ENCODE peak calls at places on chromosomes 2 and 18, in six cellular contexts. T, M, E, K, Q and C are unnamed samples.
A peak's percentile ranks its signal among the peaks of the same experiment; 100 is the strongest.

GRCh38 chr2:186125156-186125555 is 360.9 kb upstream of the ZC3H15 start:
- DNase-seq in T (no peak), M (no peak), E (no peak), K (no peak), Q (no peak), C (no peak)

GRCh38 chr2:232008907-232009638 is 47.6 kb downstream of the DIS3L2 start:
- DNase-seq in T (no peak), M (no peak), E (no peak), K (no peak), Q (no peak), C (no peak)

GRCh38 chr2:17869128-17869527 is 9.3 kb upstream of the KCNS3 start:
- DNase-seq in T (no peak), M (no peak), E (no peak), K (no peak), Q (no peak), C (no peak)

GRCh38 chr2:8612734-8613179 is 69.1 kb upstream of the ID2 start:
- DNase-seq in T (no peak), M (no peak), E (no peak), K (no peak), Q (no peak), C (no peak)

GRCh38 chr2:113114996-113115395 is 12.4 kb upstream of the IL1RN start:
- DNase-seq in T (no peak), M (no peak), E (no peak), K (no peak), Q (no peak), C (no peak)

GRCh38 chr2:128557841-128558241 is 239.2 kb upstream of the HS6ST1 start:
- DNase-seq in T (no peak), M (no peak), E (no peak), K (no peak), Q (no peak), C (no peak)

GRCh38 chr2:121232626-121233265 is 52.3 kb downstream of the TFCP2L1 start:
- DNase-seq in T (no peak), M (no peak), E (no peak), K (no peak), Q (no peak), C (no peak)

GRCh38 chr2:218274586-218274985 is 4.3 kb downstream of the PNKD start:
- DNase-seq in T (no peak), M (no peak), E (no peak), K (no peak), Q (no peak), C (no peak)

GRCh38 chr18:75530548-75531211 is 103.2 kb upstream of the SMIM21 start:
- DNase-seq in T (no peak), M (peak; percentile 31), E (no peak), K (no peak), Q (no peak), C (no peak)

GRCh38 chr2:237599465-237600110 is 9.1 kb upstream of the RAB17 start:
- DNase-seq in T (no peak), M (no peak), E (no peak), K (no peak), Q (no peak), C (no peak)

GRCh38 chr2:237598468-237599208 is 8.1 kb upstream of the RAB17 start:
- DNase-seq in T (no peak), M (no peak), E (peak; percentile 58), K (no peak), Q (no peak), C (no peak)

GRCh38 chr2:237602409-237602808 is 11.9 kb upstream of the RAB17 start:
- DNase-seq in T (no peak), M (no peak), E (no peak), K (no peak), Q (no peak), C (no peak)

GRCh38 chr2:237601453-237602116 is 11.1 kb upstream of the RAB17 start:
- DNase-seq in T (no peak), M (no peak), E (no peak), K (no peak), Q (no peak), C (no peak)

GRCh38 chr2:237600205-237600846 is 9.8 kb upstream of the RAB17 start:
- DNase-seq in T (no peak), M (peak; percentile 76), E (peak; percentile 44), K (no peak), Q (peak; percentile 55), C (peak; percentile 41)
- TF ChIP-seq CTCF in T (no peak), M (no peak), E (peak; percentile 8), K (no peak), Q (peak; percentile 27), C (no peak)

DNA sequence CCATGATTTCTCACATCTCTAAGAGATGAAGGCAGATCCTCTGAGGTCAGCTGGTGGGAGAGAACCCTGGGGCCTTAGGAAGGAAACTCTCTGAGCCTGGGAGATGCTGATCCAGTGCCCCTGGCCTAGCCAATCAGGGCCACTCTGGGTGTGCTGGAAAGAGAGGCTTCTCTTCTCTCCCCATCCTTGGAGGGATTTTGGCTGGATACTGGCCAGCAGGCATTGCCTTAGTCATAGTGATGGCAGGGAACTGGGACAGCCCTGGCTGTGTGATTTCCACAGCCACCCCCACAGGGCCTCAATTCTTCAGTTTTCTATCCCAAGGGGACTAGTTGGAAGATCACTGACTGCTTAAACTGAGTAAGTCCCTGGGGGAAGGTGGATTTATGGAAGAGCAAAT is 26.6 kb upstream of the PLB1 start:
- DNase-seq in T (no peak), M (no peak), E (no peak), K (no peak), Q (no peak), C (no peak)
- H3K4me3 ChIP-seq in T (no peak overlapping the region), M (no peak overlapping the region), E (no peak overlapping the region), K (no peak overlapping the region), Q (no peak overlapping the region), C (no peak overlapping the region)

GRCh38 chr18:35278085-35278484 is 11.9 kb downstream of the ZSCAN30 start:
- DNase-seq in T (no peak), M (no peak), E (no peak), K (no peak), Q (no peak), C (no peak)
- H3K9me3 ChIP-seq in T (no peaks in the 10 kb centered on the region), M (no peaks in the 10 kb centered on the region), E (no peaks in the 10 kb centered on the region), K (no peaks in the 10 kb centered on the region), Q (no peaks in the 10 kb centered on the region), C (no peaks in the 10 kb centered on the region)

DNA sequence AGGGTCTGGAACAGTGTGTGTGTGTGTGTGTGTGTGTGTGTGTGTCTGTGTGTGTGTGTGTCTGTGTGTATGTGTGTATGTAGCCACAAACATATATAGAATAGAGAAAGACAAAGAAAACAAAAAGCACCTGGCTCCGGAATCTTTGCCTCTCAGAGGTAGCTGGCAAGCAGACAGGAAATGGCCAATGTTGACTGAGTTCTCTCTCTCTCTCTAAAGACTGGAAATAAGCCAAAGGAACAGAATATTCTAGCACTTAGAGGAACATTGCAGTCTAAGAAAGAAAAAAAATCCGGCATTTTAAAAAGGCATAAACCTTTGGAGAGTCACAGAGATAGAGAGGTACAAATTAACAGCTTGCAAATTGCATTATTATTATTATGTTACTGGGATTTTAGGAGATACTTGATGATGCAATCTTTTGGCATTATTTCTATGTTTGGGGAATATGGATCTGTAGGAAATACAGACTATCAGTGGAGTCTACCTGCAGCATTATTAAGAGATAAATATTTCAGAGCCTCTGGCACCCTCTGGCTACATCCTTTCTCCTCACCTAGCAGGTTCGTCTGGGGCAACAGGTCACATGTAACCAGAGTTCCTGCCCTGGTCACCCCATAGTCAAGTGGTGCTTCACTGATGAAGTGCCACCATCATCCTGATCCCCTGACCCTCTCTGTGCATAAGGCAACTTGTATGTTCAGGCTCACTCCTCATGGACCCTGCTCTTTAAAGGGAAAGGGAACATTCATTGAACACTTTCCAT is 318.9 kb upstream of the ACVR2A start:
- DNase-seq in T (no peak), M (no peak), E (no peak), K (peak; percentile 65), Q (peak; percentile 65), C (no peak)
- TF ChIP-seq CTCF in T (no peak), M (no peak), E (no peak), K (no peak), Q (no peak), C (no peak)

GRCh38 chr2:215422676-215423075 is 13.2 kb downstream of the FN1 start:
- DNase-seq in T (no peak), M (no peak), E (no peak), K (no peak), Q (no peak), C (no peak)

GRCh38 chr2:215423928-215424540 is 11.8 kb downstream of the FN1 start:
- DNase-seq in T (no peak), M (no peak), E (no peak), K (no peak), Q (no peak), C (no peak)

GRCh38 chr2:215421859-215422461 is 13.9 kb downstream of the FN1 start:
- DNase-seq in T (no peak), M (no peak), E (no peak), K (no peak), Q (no peak), C (no peak)

GRCh38 chr2:215425021-215425782 is 10.7 kb downstream of the FN1 start:
- DNase-seq in T (no peak), M (no peak), E (no peak), K (no peak), Q (no peak), C (no peak)

GRCh38 chr2:215423234-215423633 is 12.6 kb downstream of the FN1 start:
- DNase-seq in T (no peak), M (no peak), E (no peak), K (no peak), Q (no peak), C (no peak)
- H3K4me3 ChIP-seq in T (no peak overlapping the region), M (no peak overlapping the region), E (no peak overlapping the region), K (no peak overlapping the region), Q (no peak overlapping the region), C (no peak overlapping the region)

DNA sequence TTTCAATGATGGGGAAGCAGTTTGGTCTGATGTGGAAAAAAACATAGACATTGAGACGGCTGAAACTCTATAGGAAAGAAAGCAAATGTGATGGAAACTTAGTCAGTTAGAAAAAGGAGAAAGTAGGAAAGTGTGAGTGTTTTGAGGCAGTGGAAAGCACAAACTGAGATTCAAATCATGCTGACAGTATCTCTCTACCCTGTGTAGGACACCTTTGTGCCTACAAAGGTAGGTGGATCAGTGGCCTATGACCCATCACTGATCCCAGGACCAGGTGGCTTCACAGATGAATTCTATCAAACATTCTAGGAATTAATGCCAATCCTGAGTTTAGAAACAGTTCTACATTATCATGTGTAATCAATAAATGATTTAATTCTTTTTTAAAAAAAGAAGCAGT is 57.1 kb downstream of the CD226 start:
- DNase-seq in T (no peak), M (no peak), E (no peak), K (no peak), Q (no peak), C (no peak)
- H3K9me3 ChIP-seq in T (no peaks in the 10 kb centered on the region), M (no peaks in the 10 kb centered on the region), E (no peaks in the 10 kb centered on the region), K (no peaks in the 10 kb centered on the region), Q (no peaks in the 10 kb centered on the region), C (no peaks in the 10 kb centered on the region)

GRCh38 chr2:221958224-221958623 is 340.6 kb downstream of the PAX3 start:
- DNase-seq in T (no peak), M (no peak), E (peak; percentile 30), K (no peak), Q (no peak), C (no peak)
- TF ChIP-seq CTCF in T (no peak), M (no peak), E (peak; percentile 3), K (no peak), Q (no peak), C (no peak)

GRCh38 chr18:3383381-3383915 is 66.5 kb upstream of the TGIF1 start:
- DNase-seq in T (no peak), M (no peak), E (peak; percentile 31), K (no peak), Q (no peak), C (no peak)

GRCh38 chr18:3384664-3385189 is 65.2 kb upstream of the TGIF1 start:
- DNase-seq in T (no peak), M (no peak), E (no peak), K (no peak), Q (no peak), C (no peak)

GRCh38 chr18:3380384-3380961 is 69.5 kb upstream of the TGIF1 start:
- DNase-seq in T (no peak), M (no peak), E (peak; percentile 29), K (no peak), Q (no peak), C (no peak)

GRCh38 chr18:3379685-3380084 is 70.3 kb upstream of the TGIF1 start:
- DNase-seq in T (no peak), M (no peak), E (no peak), K (no peak), Q (no peak), C (no peak)
- H3K4me3 ChIP-seq in T (no peak overlapping the region), M (no peak overlapping the region), E (no peak overlapping the region), K (no peak overlapping the region), Q (no peak overlapping the region), C (no peak overlapping the region)